ENCODE peak calls at places on chromosome 7, in eight cellular contexts. S is stimulated activated CD8-positive, alpha-beta memory T cell treated with anti-CD3 and anti-CD28 coated beads, Interleukin-15, amount 100 ng/mL, for 4 hours; Z is naive thymus-derived CD4-positive, alpha-beta T cell; M is left colon; U is DMS 273 treated with DMSO at 0.1 percent for 48 hours; C is left lung; R is AG20443; F is H54. Y is an unnamed sample.

GRCh38 chr7:152341039-152341913 is 94.5 kb downstream of the KMT2C start:
- DNase-seq in S (no peak), Z (peak; percentile 7), M (no peak), U (peak; percentile 38), C (no peak), R (peak; percentile 76), F (peak; percentile 33), Y (no peak)

GRCh38 chr7:13982940-13983677 is 6.4 kb downstream of the ETV1 start:
- DNase-seq in S (no peak), Z (no peak), M (no peak), U (no peak), C (no peak), R (no peak), F (no peak), Y (no peak)

GRCh38 chr7:81231203-81231922 is 312.5 kb upstream of the SEMA3C start:
- DNase-seq in S (no peak), Z (no peak), M (no peak), U (no peak), C (no peak), R (no peak), F (no peak), Y (no peak)

GRCh38 chr7:139620676-139621344 is 97.3 kb downstream of the CLEC2L start:
- DNase-seq in S (no peak), Z (peak; percentile 55), M (no peak), U (no peak), C (no peak), R (peak; percentile 62), F (peak; percentile 38), Y (no peak)

GRCh38 chr7:85135931-85136330 is 50.9 kb downstream of the SEMA3D start:
- DNase-seq in S (no peak), Z (no peak), M (no peak), U (no peak), C (no peak), R (peak; percentile 64), F (no peak), Y (no peak)

GRCh38 chr7:117248810-117249209 is 74.0 kb downstream of the WNT2 start:
- DNase-seq in S (no peak), Z (no peak), M (no peak), U (no peak), C (no peak), R (peak; percentile 35), F (no peak), Y (no peak)

GRCh38 chr7:158645842-158646241 is 58.2 kb upstream of the PTPRN2 start:
- DNase-seq in S (no peak), Z (no peak), M (no peak), U (peak; percentile 35), C (no peak), R (no peak), F (no peak), Y (no peak)

GRCh38 chr7:95493247-95493646 is 7.5 kb downstream of the ASB4 start:
- DNase-seq in S (no peak), Z (no peak), M (no peak), U (no peak), C (no peak), R (no peak), F (no peak), Y (no peak)

GRCh38 chr7:108265007-108265406 is 134.8 kb upstream of the LAMB4 start:
- DNase-seq in S (no peak), Z (no peak), M (no peak), U (no peak), C (no peak), R (no peak), F (no peak), Y (no peak)

GRCh38 chr7:79291498-79291865 is 162.0 kb downstream of the MAGI2 start:
- DNase-seq in S (no peak), Z (no peak), M (no peak), U (no peak), C (no peak), R (no peak), F (no peak), Y (no peak)

GRCh38 chr7:77202544-77202976 is 2.9 kb upstream of the FGL2 start:
- DNase-seq in S (no peak), Z (no peak), M (no peak), U (no peak), C (no peak), R (no peak), F (no peak), Y (no peak)

GRCh38 chr7:100088621-100089457 is at the start of gene COPS6:
- DNase-seq in S (peak; percentile 64), Z (peak; percentile 87), M (peak; percentile 78), U (peak; percentile 48), C (peak; percentile 98), R (peak; percentile 87), F (no peak), Y (peak; percentile 24)

GRCh38 chr7:43869898-43870240 is 552 bp upstream of the MRPS24 start:
- DNase-seq in S (no peak), Z (no peak), M (peak; percentile 35), U (no peak), C (no peak), R (peak; percentile 84), F (peak; percentile 76), Y (no peak)

GRCh38 chr7:44650242-44650641 is 43.8 kb downstream of the OGDH start:
- DNase-seq in S (no peak), Z (no peak), M (no peak), U (no peak), C (no peak), R (no peak), F (no peak), Y (no peak)

GRCh38 chr7:119896386-119896785 is 376.6 kb upstream of the KCND2 start:
- DNase-seq in S (no peak), Z (no peak), M (no peak), U (no peak), C (no peak), R (no peak), F (no peak), Y (no peak)

GRCh38 chr7:27303021-27303420 is 60.4 kb downstream of the EVX1 start:
- DNase-seq in S (no peak), Z (no peak), M (no peak), U (peak; percentile 34), C (no peak), R (peak; percentile 13), F (no peak), Y (no peak)

GRCh38 chr7:131335639-131336400 is 8.1 kb downstream of the MKLN1 start:
- DNase-seq in S (no peak), Z (no peak), M (no peak), U (no peak), C (no peak), R (no peak), F (no peak), Y (no peak)

GRCh38 chr7:87475359-87476178 is at the start of gene ABCB4:
- DNase-seq in S (no peak), Z (no peak), M (no peak), U (no peak), C (peak; percentile 74), R (peak; percentile 42), F (no peak), Y (no peak)

GRCh38 chr7:138610671-138611170 is 90.4 kb downstream of the SVOPL start:
- DNase-seq in S (no peak), Z (no peak), M (no peak), U (no peak), C (no peak), R (no peak), F (no peak), Y (no peak)

GRCh38 chr7:97503367-97504094 is 228.4 kb upstream of the TAC1 start:
- DNase-seq in S (no peak), Z (no peak), M (no peak), U (no peak), C (no peak), R (no peak), F (no peak), Y (no peak)